ENCODE peak calls at places on chromosomes 1 and 21, in six cellular contexts. V is endothelial cell, R is cardiac fibroblast, H is substantia nigra, P is esophagus squamous epithelium, K is nucleus accumbens. X is an unnamed sample.

GRCh38 chr1:37131281-37131680 is 97.0 kb upstream of the GRIK3 start:
- DNase-seq in V (no peak), R (no peak), H (no peak), P (no peak), K (no peak), X (no peak)

GRCh38 chr1:93807301-93807930 is 71.6 kb downstream of the DNTTIP2 start:
- DNase-seq in V (no peak), R (no peak), H (no peak), P (no peak), K (no peak), X (no peak)

GRCh38 chr1:29685387-29685786 is 449.1 kb downstream of the PTPRU start:
- DNase-seq in V (no peak), R (no peak), H (no peak), P (no peak), K (no peak), X (no peak)

GRCh38 chr1:26991310-26992116 is 2.0 kb upstream of the TRNP1 start:
- DNase-seq in V (no peak), R (no peak), H (no peak), P (no peak), K (peak; percentile 75), X (no peak)

GRCh38 chr1:32618673-32619221 is 31.6 kb downstream of the ZBTB8OS start:
- DNase-seq in V (no peak), R (no peak), H (no peak), P (no peak), K (no peak), X (no peak)

GRCh38 chr1:8818325-8818775 is 910 bp upstream of the RERE start:
- DNase-seq in V (no peak), R (peak; percentile 76), H (peak; percentile 13), P (no peak), K (no peak), X (no peak)

GRCh38 chr1:192878249-192878648 is 69.4 kb downstream of the RGS2 start:
- DNase-seq in V (no peak), R (peak; percentile 88), H (no peak), P (no peak), K (no peak), X (no peak)

GRCh38 chr21:31526040-31526439 is 133.5 kb upstream of the SOD1 start:
- DNase-seq in V (no peak), R (no peak), H (no peak), P (no peak), K (no peak), X (no peak)

GRCh38 chr1:186518395-186518794 is 57.5 kb upstream of the PDC start:
- DNase-seq in V (no peak), R (no peak), H (no peak), P (no peak), K (no peak), X (no peak)

X was measured in ecto neural progenitor cell.